ENCODE peak calls at places on chromosomes 6 and 20, in ten cellular contexts. One of them, this sample, is unnamed. For H3K4me1, the result is how much of the 10 kb centered on the place peaks cover.

GRCh38 chr20:46575794-46576495 is 25.5 kb upstream of the OCSTAMP start:
- DNase-seq in SJCRH30: no peak
- DNase-seq in thoracic aorta: no peak
- DNase-seq in SK-N-SH: no peak
- DNase-seq in CD8-positive, alpha-beta T cell: no peak
- DNase-seq in GM23338: no peak
- DNase-seq in transverse colon: no peak
- DNase-seq in GM23248: no peak
- DNase-seq in adrenal gland: no peak
- DNase-seq in tibial artery: no peak
- DNase-seq in this sample: no peak

GRCh38 chr6:122789862-122790739 is 1.0 kb downstream of the SMPDL3A start:
- DNase-seq in thoracic aorta: no peak
- DNase-seq in transverse colon: no peak
- DNase-seq in GM23248: peak
- DNase-seq in tibial artery: no peak
- DNase-seq in adrenal gland: peak
- DNase-seq in SK-N-SH: peak
- DNase-seq in CD8-positive, alpha-beta T cell: no peak
- DNase-seq in GM23338: peak
- DNase-seq in SJCRH30: peak
- DNase-seq in this sample: no peak

GRCh38 chr20:44990425-44990824 is 24.1 kb downstream of the STK4 start:
- DNase-seq in GM23248: peak
- DNase-seq in transverse colon: no peak
- DNase-seq in tibial artery: no peak
- DNase-seq in SJCRH30: no peak
- DNase-seq in thoracic aorta: no peak
- DNase-seq in adrenal gland: no peak
- DNase-seq in SK-N-SH: no peak
- DNase-seq in CD8-positive, alpha-beta T cell: no peak
- DNase-seq in GM23338: no peak
- DNase-seq in this sample: no peak

GRCh38 chr20:38178581-38178980 is 13.5 kb upstream of the TGM2 start:
- DNase-seq in adrenal gland: no peak
- DNase-seq in GM23248: no peak
- DNase-seq in thoracic aorta: no peak
- DNase-seq in CD8-positive, alpha-beta T cell: no peak
- DNase-seq in GM23338: no peak
- DNase-seq in tibial artery: peak
- DNase-seq in SK-N-SH: no peak
- DNase-seq in SJCRH30: no peak
- DNase-seq in transverse colon: no peak
- DNase-seq in this sample: no peak

GRCh38 chr6:166999145-166999844 is at the start of gene CEP43:
- DNase-seq in tibial artery: peak
- DNase-seq in transverse colon: peak
- DNase-seq in adrenal gland: peak
- DNase-seq in CD8-positive, alpha-beta T cell: peak
- DNase-seq in SJCRH30: peak
- DNase-seq in thoracic aorta: peak
- DNase-seq in SK-N-SH: peak
- DNase-seq in GM23248: peak
- DNase-seq in GM23338: peak
- DNase-seq in this sample: peak

GRCh38 chr20:884983-885952 is 30.9 kb downstream of the ANGPT4 start:
- DNase-seq in GM23248: peak
- DNase-seq in SJCRH30: no peak
- DNase-seq in SK-N-SH: no peak
- DNase-seq in CD8-positive, alpha-beta T cell: no peak
- DNase-seq in GM23338: peak
- DNase-seq in adrenal gland: peak
- DNase-seq in tibial artery: peak
- DNase-seq in thoracic aorta: no peak
- DNase-seq in transverse colon: no peak
- DNase-seq in this sample: peak

GRCh38 chr6:38695933-38696332 is 7.0 kb downstream of the GLO1 start:
- DNase-seq in transverse colon: no peak
- DNase-seq in GM23248: no peak
- DNase-seq in adrenal gland: no peak
- DNase-seq in GM23338: no peak
- DNase-seq in SK-N-SH: no peak
- DNase-seq in tibial artery: no peak
- DNase-seq in SJCRH30: no peak
- DNase-seq in CD8-positive, alpha-beta T cell: no peak
- DNase-seq in thoracic aorta: no peak
- DNase-seq in this sample: no peak

GRCh38 chr6:89928604-89929003 is 34.3 kb downstream of the GJA10 start:
- DNase-seq in CD8-positive, alpha-beta T cell: no peak
- DNase-seq in GM23248: peak
- DNase-seq in SK-N-SH: no peak
- DNase-seq in SJCRH30: no peak
- DNase-seq in tibial artery: no peak
- DNase-seq in adrenal gland: no peak
- DNase-seq in GM23338: no peak
- DNase-seq in thoracic aorta: no peak
- DNase-seq in transverse colon: no peak
- DNase-seq in this sample: no peak

GRCh38 chr6:33375143-33375649 is 16.4 kb upstream of the KIFC1 start:
- DNase-seq in CD8-positive, alpha-beta T cell: no peak
- DNase-seq in transverse colon: peak
- DNase-seq in SK-N-SH: peak
- DNase-seq in SJCRH30: no peak
- DNase-seq in GM23338: no peak
- DNase-seq in tibial artery: peak
- DNase-seq in thoracic aorta: peak
- DNase-seq in GM23248: peak
- DNase-seq in adrenal gland: peak
- DNase-seq in this sample: peak

GRCh38 chr6:112214749-112215269 is 39.6 kb downstream of the LAMA4 start:
- DNase-seq in tibial artery: no peak
- DNase-seq in adrenal gland: no peak
- DNase-seq in GM23248: no peak
- DNase-seq in GM23338: no peak
- DNase-seq in thoracic aorta: no peak
- DNase-seq in SK-N-SH: no peak
- DNase-seq in transverse colon: no peak
- DNase-seq in CD8-positive, alpha-beta T cell: no peak
- DNase-seq in SJCRH30: peak
- DNase-seq in this sample: no peak
- H3K4me1 ChIP-seq in tibial artery: under half
- H3K4me1 ChIP-seq in adrenal gland: under half
- H3K4me1 ChIP-seq in GM23248: half or more
- H3K4me1 ChIP-seq in GM23338: under half
- H3K4me1 ChIP-seq in thoracic aorta: under half
- H3K4me1 ChIP-seq in SK-N-SH: under half
- H3K4me1 ChIP-seq in transverse colon: under half
- H3K4me1 ChIP-seq in CD8-positive, alpha-beta T cell: under half
- H3K4me1 ChIP-seq in SJCRH30: half or more
- H3K4me1 ChIP-seq in this sample: under half

DNA sequence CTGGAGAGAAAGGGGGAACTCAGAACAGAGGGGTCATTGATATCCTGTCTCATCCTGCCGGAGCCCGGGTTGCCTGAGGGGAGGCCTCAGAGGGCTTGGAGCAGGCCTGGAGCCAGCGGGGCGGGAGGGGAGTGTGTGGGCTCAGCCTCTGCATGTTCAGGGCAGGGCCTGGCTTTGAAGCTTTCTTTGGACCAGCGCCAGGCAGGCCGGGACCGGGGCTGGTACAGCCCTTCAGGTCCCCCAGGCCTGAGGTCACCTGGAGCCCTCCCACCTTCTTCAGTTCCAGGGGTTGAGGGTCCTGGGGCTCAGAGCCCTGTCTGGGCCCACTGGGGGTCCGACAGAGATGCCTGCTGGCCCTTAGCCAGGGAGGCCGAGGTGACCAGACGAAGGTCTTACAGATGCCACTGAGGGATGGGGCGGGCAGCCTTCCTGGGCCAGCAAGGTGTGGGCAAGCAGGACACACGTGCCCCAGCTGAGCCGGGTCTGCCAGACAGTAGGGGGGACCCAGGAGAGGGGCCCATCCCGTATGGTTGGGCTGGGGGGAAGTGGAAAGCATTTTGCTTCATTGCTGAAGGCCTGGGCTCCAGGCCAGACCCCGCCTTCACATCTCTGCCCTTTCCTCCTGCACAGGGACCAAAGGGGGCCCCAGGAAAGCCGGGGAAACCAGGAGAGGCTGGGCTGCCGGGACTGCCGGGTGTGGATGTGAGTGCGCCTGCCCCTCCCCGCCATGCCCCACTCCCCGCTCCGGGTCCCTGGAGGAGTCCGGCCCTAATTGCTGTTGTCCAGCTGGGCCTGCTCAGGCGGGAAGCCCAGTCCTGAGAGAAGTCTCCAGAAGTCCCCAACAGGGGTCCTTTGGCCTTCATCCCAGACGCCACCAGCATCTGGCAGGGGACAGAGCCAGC is 2.0 kb downstream of the COL9A3 start:
- DNase-seq in GM23248: peak
- DNase-seq in transverse colon: peak
- DNase-seq in adrenal gland: peak
- DNase-seq in GM23338: no peak
- DNase-seq in thoracic aorta: no peak
- DNase-seq in CD8-positive, alpha-beta T cell: no peak
- DNase-seq in SJCRH30: peak
- DNase-seq in tibial artery: no peak
- DNase-seq in SK-N-SH: peak
- DNase-seq in this sample: peak
- H3K4me1 ChIP-seq in GM23248: under half
- H3K4me1 ChIP-seq in transverse colon: under half
- H3K4me1 ChIP-seq in adrenal gland: under half
- H3K4me1 ChIP-seq in GM23338: under half
- H3K4me1 ChIP-seq in thoracic aorta: under half
- H3K4me1 ChIP-seq in CD8-positive, alpha-beta T cell: under half
- H3K4me1 ChIP-seq in SJCRH30: under half
- H3K4me1 ChIP-seq in tibial artery: under half
- H3K4me1 ChIP-seq in SK-N-SH: under half
- H3K4me1 ChIP-seq in this sample: under half

DNA sequence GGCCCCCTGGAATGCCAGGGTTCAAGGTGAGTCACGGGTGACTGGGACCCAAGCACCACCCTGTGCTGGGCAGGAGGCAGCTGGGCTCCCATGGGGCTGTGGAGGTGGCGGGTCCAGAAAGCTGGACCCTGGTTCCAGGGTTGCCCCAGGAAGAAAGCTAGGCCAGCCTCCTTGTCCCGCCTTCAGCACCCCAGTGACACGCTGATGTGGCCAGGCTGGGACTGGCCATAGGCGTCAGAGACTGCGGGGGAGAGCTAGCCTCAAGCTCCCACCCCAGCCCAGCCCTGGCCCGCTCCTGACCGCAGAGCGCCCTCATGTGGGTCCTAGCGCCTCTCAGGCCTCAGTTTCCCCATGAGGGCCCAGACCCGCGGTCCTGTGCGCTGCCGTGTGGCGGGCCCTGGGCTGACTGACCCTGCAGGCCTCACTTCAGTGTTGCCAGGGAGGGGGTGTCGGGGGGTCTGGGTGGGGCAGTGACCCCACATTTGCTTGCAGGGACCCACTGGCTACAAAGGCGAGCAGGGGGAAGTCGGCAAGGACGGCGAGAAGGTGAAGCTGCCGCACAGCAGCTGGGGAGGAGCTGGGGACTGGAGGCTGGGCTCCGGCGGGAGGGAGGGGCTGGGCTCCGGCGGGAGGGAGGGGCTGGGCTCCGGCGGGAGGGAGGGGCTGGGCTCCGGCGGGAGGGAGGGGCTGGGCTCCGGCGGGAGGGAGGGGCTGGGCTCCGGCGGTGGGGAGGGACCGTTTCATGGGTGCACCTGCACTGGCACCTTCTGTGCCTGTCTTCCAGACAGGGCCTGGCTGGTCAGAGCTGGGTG is 7.8 kb downstream of the COL9A3 start:
- DNase-seq in adrenal gland: peak
- DNase-seq in tibial artery: no peak
- DNase-seq in CD8-positive, alpha-beta T cell: peak
- DNase-seq in transverse colon: peak
- DNase-seq in SJCRH30: peak
- DNase-seq in GM23338: peak
- DNase-seq in GM23248: peak
- DNase-seq in thoracic aorta: no peak
- DNase-seq in SK-N-SH: peak
- DNase-seq in this sample: no peak
- H3K4me1 ChIP-seq in adrenal gland: under half
- H3K4me1 ChIP-seq in tibial artery: under half
- H3K4me1 ChIP-seq in CD8-positive, alpha-beta T cell: under half
- H3K4me1 ChIP-seq in transverse colon: under half
- H3K4me1 ChIP-seq in SJCRH30: under half
- H3K4me1 ChIP-seq in GM23338: under half
- H3K4me1 ChIP-seq in GM23248: under half
- H3K4me1 ChIP-seq in thoracic aorta: under half
- H3K4me1 ChIP-seq in SK-N-SH: under half
- H3K4me1 ChIP-seq in this sample: under half

GRCh38 chr6:45445364-45445748 is 67.6 kb upstream of the SUPT3H start:
- DNase-seq in GM23338: no peak
- DNase-seq in adrenal gland: no peak
- DNase-seq in transverse colon: no peak
- DNase-seq in tibial artery: no peak
- DNase-seq in CD8-positive, alpha-beta T cell: no peak
- DNase-seq in SJCRH30: no peak
- DNase-seq in GM23248: no peak
- DNase-seq in thoracic aorta: no peak
- DNase-seq in SK-N-SH: no peak
- DNase-seq in this sample: no peak

GRCh38 chr6:45441811-45442453 is 64.2 kb upstream of the SUPT3H start:
- DNase-seq in GM23248: no peak
- DNase-seq in transverse colon: no peak
- DNase-seq in tibial artery: no peak
- DNase-seq in CD8-positive, alpha-beta T cell: no peak
- DNase-seq in SJCRH30: no peak
- DNase-seq in thoracic aorta: no peak
- DNase-seq in GM23338: no peak
- DNase-seq in adrenal gland: no peak
- DNase-seq in SK-N-SH: no peak
- DNase-seq in this sample: no peak

GRCh38 chr6:45445749-45446454 is 68.2 kb upstream of the SUPT3H start:
- DNase-seq in SJCRH30: peak
- DNase-seq in tibial artery: peak
- DNase-seq in transverse colon: peak
- DNase-seq in GM23248: peak
- DNase-seq in thoracic aorta: peak
- DNase-seq in SK-N-SH: peak
- DNase-seq in GM23338: peak
- DNase-seq in CD8-positive, alpha-beta T cell: no peak
- DNase-seq in adrenal gland: peak
- DNase-seq in this sample: peak

GRCh38 chr6:45439861-45440388 is 62.2 kb upstream of the SUPT3H start:
- DNase-seq in transverse colon: no peak
- DNase-seq in adrenal gland: no peak
- DNase-seq in GM23338: no peak
- DNase-seq in thoracic aorta: no peak
- DNase-seq in tibial artery: no peak
- DNase-seq in CD8-positive, alpha-beta T cell: no peak
- DNase-seq in SJCRH30: no peak
- DNase-seq in SK-N-SH: no peak
- DNase-seq in GM23248: no peak
- DNase-seq in this sample: no peak

DNA sequence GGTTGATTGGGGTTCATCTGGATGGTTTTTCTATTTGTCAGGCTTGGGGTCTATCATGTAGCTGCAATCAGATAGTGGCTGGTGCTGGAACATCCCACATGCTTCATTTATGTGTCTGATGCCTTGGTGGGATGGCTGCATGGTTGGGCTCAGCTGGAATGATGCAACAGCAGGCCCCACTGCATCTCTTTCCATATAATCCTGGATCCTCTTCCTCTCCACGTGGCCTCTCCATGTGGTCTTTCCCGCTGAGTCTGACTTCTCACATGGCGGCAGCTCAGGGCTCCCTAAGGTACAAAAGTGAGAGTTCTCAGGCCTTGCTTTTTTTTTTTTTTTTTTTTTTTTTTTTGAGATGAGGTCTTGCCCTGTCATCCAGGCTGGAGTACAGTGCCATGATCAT is 65.0 kb upstream of the SUPT3H start:
- DNase-seq in tibial artery: no peak
- DNase-seq in GM23338: no peak
- DNase-seq in SJCRH30: no peak
- DNase-seq in transverse colon: no peak
- DNase-seq in thoracic aorta: no peak
- DNase-seq in CD8-positive, alpha-beta T cell: no peak
- DNase-seq in SK-N-SH: no peak
- DNase-seq in adrenal gland: no peak
- DNase-seq in GM23248: no peak
- DNase-seq in this sample: no peak
- H3K4me1 ChIP-seq in tibial artery: under half
- H3K4me1 ChIP-seq in GM23338: under half
- H3K4me1 ChIP-seq in SJCRH30: under half
- H3K4me1 ChIP-seq in transverse colon: under half
- H3K4me1 ChIP-seq in thoracic aorta: under half
- H3K4me1 ChIP-seq in CD8-positive, alpha-beta T cell: under half
- H3K4me1 ChIP-seq in SK-N-SH: half or more
- H3K4me1 ChIP-seq in adrenal gland: under half
- H3K4me1 ChIP-seq in GM23248: under half
- H3K4me1 ChIP-seq in this sample: under half

This sample was measured in heart left ventricle.